ENCODE peak calls at places on chromosomes 5 and 9, in ten cellular contexts. D, Z, B, N, E, A, R, S, T and J are unnamed samples. For H3K4me1, the result is how much of the 10 kb centered on the place peaks cover.

GRCh38 chr5:122375801-122376200 is 63.8 kb downstream of the SNCAIP start:
- DNase-seq in T (no peak), B (peak), Z (no peak), S (no peak), A (no peak), D (no peak), N (no peak), E (no peak), R (no peak), J (no peak)

GRCh38 chr9:87883990-87884389 is 1.3 kb downstream of the SPATA31E1 start:
- DNase-seq in D (no peak), E (no peak), Z (no peak), N (peak), A (no peak), S (no peak), R (no peak), T (no peak), B (no peak), J (no peak)

GRCh38 chr5:138654281-138654867 is 79.2 kb upstream of the HSPA9 start:
- DNase-seq in D (no peak), Z (no peak), R (no peak), A (peak), T (peak), B (peak), N (no peak), S (no peak), E (no peak), J (peak)

GRCh38 chr5:59479084-59479483 is 414.4 kb downstream of the PDE4D start:
- DNase-seq in N (no peak), E (no peak), R (no peak), D (no peak), A (no peak), Z (no peak), B (no peak), S (no peak), T (no peak), J (no peak)

GRCh38 chr5:11719888-11720481 is 184.3 kb downstream of the CTNND2 start:
- DNase-seq in N (no peak), Z (peak), R (peak), T (peak), E (no peak), S (peak), A (peak), B (peak), D (no peak), J (peak)

GRCh38 chr5:84494453-84494852 is 109.8 kb upstream of the EDIL3 start:
- DNase-seq in Z (no peak), N (no peak), D (no peak), R (no peak), B (peak), A (peak), S (no peak), E (no peak), T (peak), J (no peak)

GRCh38 chr5:35112300-35112699 is 64.6 kb upstream of the AGXT2 start:
- DNase-seq in E (no peak), D (no peak), A (no peak), T (no peak), B (no peak), S (no peak), R (no peak), N (no peak), Z (no peak), J (no peak)

GRCh38 chr9:81964216-81965171 is 21.2 kb downstream of the SPATA31D3 start:
- DNase-seq in Z (no peak), S (no peak), T (no peak), B (peak), N (no peak), E (no peak), D (no peak), R (no peak), A (peak), J (no peak)

GRCh38 chr9:124343533-124344290 is 71.5 kb downstream of the PSMB7 start:
- DNase-seq in S (no peak), T (no peak), N (peak), R (no peak), Z (peak), B (no peak), D (no peak), A (no peak), E (peak), J (no peak)

GRCh38 chr5:142548739-142549275 is 137.1 kb downstream of the FGF1 start:
- DNase-seq in R (peak), N (no peak), Z (no peak), D (peak), E (no peak), S (peak), T (peak), A (peak), B (peak), J (peak)

GRCh38 chr9:104386425-104387069 is 117.5 kb upstream of the OR13F1 start:
- DNase-seq in A (peak), N (no peak), R (peak), D (no peak), E (no peak), B (peak), S (no peak), Z (no peak), T (no peak), J (no peak)

GRCh38 chr5:158716668-158717067 is 383.0 kb downstream of the EBF1 start:
- DNase-seq in T (no peak), A (no peak), B (no peak), S (no peak), D (no peak), Z (no peak), R (no peak), N (no peak), E (no peak), J (no peak)

GRCh38 chr5:172238334-172238733 is 44.4 kb downstream of the EFCAB9 start:
- DNase-seq in Z (no peak), T (no peak), D (no peak), E (no peak), A (no peak), N (no peak), R (no peak), S (no peak), B (no peak), J (no peak)

GRCh38 chr9:13014484-13014883 is 239.7 kb downstream of the LURAP1L start:
- DNase-seq in D (no peak), B (peak), E (no peak), S (no peak), A (peak), N (no peak), R (no peak), T (peak), Z (no peak), J (no peak)

GRCh38 chr9:18382243-18382642 is 91.7 kb upstream of the ADAMTSL1 start:
- DNase-seq in A (no peak), B (no peak), Z (no peak), D (no peak), R (no peak), T (peak), E (no peak), N (no peak), S (no peak), J (no peak)

GRCh38 chr5:50963647-50964584 is 297.5 kb downstream of the PARP8 start:
- DNase-seq in R (peak), A (peak), T (no peak), Z (no peak), D (no peak), S (no peak), E (no peak), N (peak), B (no peak), J (no peak)

GRCh38 chr5:1006656-1007071 is 1.9 kb upstream of the NKD2 start:
- DNase-seq in T (no peak), D (peak), N (no peak), B (no peak), Z (peak), A (no peak), R (no peak), E (peak), S (peak), J (no peak)

GRCh38 chr9:137986268-137987099 is 108.9 kb downstream of the CACNA1B start:
- DNase-seq in S (peak), T (no peak), R (no peak), D (no peak), N (no peak), Z (no peak), B (no peak), A (no peak), E (no peak), J (no peak)

GRCh38 chr5:180592176-180592575 is 877 bp upstream of the SCGB3A1 start:
- DNase-seq in D (no peak), R (no peak), S (no peak), A (no peak), E (no peak), Z (no peak), N (no peak), T (no peak), B (no peak), J (no peak)

GRCh38 chr9:72929542-72929941 is 23.3 kb downstream of the ALDH1A1 start:
- DNase-seq in B (no peak), N (no peak), Z (no peak), E (no peak), R (no peak), T (no peak), A (no peak), S (no peak), D (no peak), J (no peak)

GRCh38 chr5:123448743-123449142 is 25.5 kb upstream of the CEP120 start:
- DNase-seq in D (no peak), S (no peak), B (no peak), A (no peak), R (no peak), T (no peak), N (no peak), Z (no peak), E (no peak), J (no peak)

GRCh38 chr5:175107865-175108264 is 336.1 kb downstream of the DRD1 start:
- DNase-seq in D (no peak), R (no peak), N (no peak), T (no peak), B (no peak), A (no peak), E (no peak), S (no peak), Z (no peak), J (no peak)

GRCh38 chr5:38551020-38552017 is 5.1 kb downstream of the LIFR start:
- DNase-seq in A (peak), R (no peak), N (no peak), Z (no peak), B (peak), D (no peak), E (no peak), S (no peak), T (peak), J (peak)

GRCh38 chr5:74367931-74368330 is 272.6 kb downstream of the ENC1 start:
- DNase-seq in T (no peak), Z (peak), N (peak), A (no peak), E (no peak), R (no peak), S (no peak), D (no peak), B (no peak), J (no peak)

GRCh38 chr5:72101828-72102227 is 5.4 kb upstream of the MAP1B start:
- DNase-seq in Z (no peak), D (no peak), N (no peak), B (peak), T (peak), A (peak), S (no peak), E (no peak), R (no peak), J (no peak)

GRCh38 chr9:37675661-37676060 is 24.9 kb downstream of the FRMPD1 start:
- DNase-seq in Z (no peak), E (no peak), S (no peak), T (no peak), D (no peak), R (no peak), A (no peak), N (no peak), B (no peak), J (no peak)

GRCh38 chr5:79464695-79465332 is 49.1 kb downstream of the HOMER1 start:
- DNase-seq in T (peak), R (no peak), E (no peak), S (no peak), N (no peak), B (peak), Z (no peak), D (no peak), A (peak), J (no peak)

GRCh38 chr5:174231961-174232487 is 186.5 kb downstream of the NSG2 start:
- DNase-seq in E (no peak), B (no peak), R (no peak), T (peak), A (no peak), N (no peak), Z (no peak), S (no peak), D (no peak), J (no peak)

GRCh38 chr9:81822967-81823366 is 105.3 kb upstream of the SPATA31D4 start:
- DNase-seq in S (no peak), E (no peak), T (peak), B (no peak), A (no peak), Z (no peak), D (no peak), N (no peak), R (no peak), J (no peak)

GRCh38 chr5:74040811-74041491 is 415.0 kb downstream of the ARHGEF28 start:
- DNase-seq in R (no peak), S (no peak), Z (no peak), A (no peak), D (no peak), B (peak), E (no peak), N (no peak), T (peak), J (no peak)

GRCh38 chr5:73446631-73447233 is 1.8 kb downstream of the FOXD1 start:
- DNase-seq in T (no peak), E (no peak), N (no peak), R (no peak), D (no peak), S (no peak), Z (no peak), B (peak), A (peak), J (no peak)

GRCh38 chr9:36398745-36399144 is 1.3 kb downstream of the RNF38 start:
- DNase-seq in R (no peak), N (no peak), T (peak), B (peak), Z (no peak), A (peak), D (no peak), E (no peak), S (no peak), J (no peak)

GRCh38 chr5:5063533-5063953 is 76.6 kb upstream of the ADAMTS16 start:
- DNase-seq in D (no peak), S (no peak), A (no peak), N (no peak), T (no peak), E (no peak), Z (no peak), B (peak), R (no peak), J (no peak)

GRCh38 chr9:4865685-4866084 is 72.9 kb downstream of the RCL1 start:
- DNase-seq in T (no peak), S (no peak), N (no peak), E (no peak), B (no peak), Z (no peak), D (no peak), A (no peak), R (no peak), J (no peak)

GRCh38 chr5:44365351-44365750 is 23.9 kb downstream of the FGF10 start:
- DNase-seq in A (peak), E (no peak), Z (no peak), B (peak), T (no peak), S (no peak), R (no peak), N (no peak), D (no peak), J (no peak)

DNA sequence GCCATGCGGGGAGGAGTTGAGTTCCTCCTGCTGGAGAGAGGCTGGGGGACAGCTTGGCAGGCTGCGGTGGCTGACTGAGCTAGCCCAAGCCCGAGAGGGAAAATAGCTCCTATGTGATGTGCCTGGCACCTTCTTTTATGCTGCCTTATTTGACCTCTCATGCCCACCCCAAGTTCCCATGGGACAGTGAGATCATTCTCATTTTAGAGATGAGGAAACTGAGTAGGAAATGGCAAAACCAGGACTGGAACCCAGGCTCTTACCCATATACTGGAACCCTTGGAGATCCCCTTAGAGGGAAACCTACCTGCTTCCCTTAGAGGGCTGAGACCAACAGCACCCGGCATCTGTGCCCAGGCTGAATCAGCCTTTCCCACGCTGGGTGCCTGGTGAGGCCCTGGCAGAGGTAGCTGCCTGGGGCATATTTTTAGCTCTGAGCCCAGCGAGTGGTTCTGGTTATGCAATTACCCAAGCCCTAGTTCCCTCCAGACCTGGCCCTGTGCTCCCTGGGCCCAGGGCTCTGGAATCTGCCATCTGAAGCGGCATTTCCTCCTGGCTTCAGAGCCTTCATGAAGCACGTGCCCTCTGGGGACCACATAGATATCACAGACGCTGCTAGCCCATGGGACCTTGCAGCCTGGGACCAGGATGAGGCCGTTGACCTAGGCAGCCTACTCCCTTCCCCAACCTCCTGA is 23.6 kb downstream of the COL27A1 start:
- DNase-seq in B (no peak), D (no peak), A (peak), E (peak), T (no peak), S (no peak), N (peak), R (no peak), Z (peak), J (no peak)
- H3K4me1 ChIP-seq in B (under half), D (under half), A (half or more), E (under half), T (half or more), S (under half), N (half or more), R (under half), Z (half or more), J (under half)

GRCh38 chr9:136228107-136228875 is 17.3 kb downstream of the QSOX2 start:
- DNase-seq in D (no peak), R (no peak), S (no peak), Z (no peak), N (no peak), T (peak), A (peak), E (no peak), B (peak), J (no peak)
- H3K4me1 ChIP-seq in D (under half), R (under half), S (under half), Z (under half), N (under half), T (under half), A (under half), E (under half), B (under half), J (under half)

DNA sequence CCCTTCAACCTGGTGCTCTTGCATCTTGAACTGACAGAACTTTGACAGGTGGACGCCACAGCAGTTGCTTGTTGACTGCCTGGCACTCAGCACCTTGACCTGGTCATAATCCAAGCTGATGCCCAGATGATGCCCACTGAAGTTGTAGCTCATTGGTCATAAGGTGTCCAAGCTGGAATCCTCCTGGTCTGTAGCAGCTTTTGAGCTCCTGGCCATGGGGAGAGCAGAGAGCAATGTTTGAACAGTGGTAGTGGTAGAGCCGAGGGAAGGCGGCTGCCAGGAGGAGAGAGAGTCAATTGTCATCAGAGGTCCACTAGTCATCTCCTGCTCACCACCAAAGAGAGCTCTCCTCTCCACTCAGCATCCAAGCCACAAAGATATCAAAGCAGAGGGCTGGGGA is 23.3 kb downstream of the CSF2 start:
- DNase-seq in D (no peak), A (no peak), N (no peak), R (no peak), S (no peak), Z (no peak), T (no peak), E (no peak), B (no peak), J (no peak)
- H3K4me1 ChIP-seq in D (under half), A (under half), N (under half), R (under half), S (under half), Z (under half), T (under half), E (under half), B (under half), J (under half)

GRCh38 chr9:123335227-123335985 is 20.6 kb upstream of the CRB2 start:
- DNase-seq in T (peak), B (peak), E (no peak), D (no peak), N (no peak), R (no peak), A (peak), Z (no peak), S (peak), J (no peak)
- H3K4me1 ChIP-seq in T (under half), B (under half), E (under half), D (under half), N (under half), R (under half), A (under half), Z (under half), S (under half), J (under half)

GRCh38 chr9:109115931-109116541 is 3.7 kb downstream of the TMEM245 start:
- DNase-seq in D (peak), Z (peak), A (no peak), B (no peak), N (no peak), T (peak), R (no peak), E (no peak), S (no peak), J (no peak)
- H3K4me1 ChIP-seq in D (under half), Z (half or more), A (under half), B (under half), N (half or more), T (under half), R (under half), E (half or more), S (under half), J (half or more)

GRCh38 chr9:91198405-91198804 is 163.3 kb downstream of the AUH start:
- DNase-seq in R (no peak), T (no peak), D (no peak), S (no peak), E (no peak), B (no peak), A (peak), Z (no peak), N (no peak), J (no peak)
- H3K4me1 ChIP-seq in R (under half), T (under half), D (under half), S (under half), E (half or more), B (under half), A (under half), Z (under half), N (under half), J (under half)

DNA sequence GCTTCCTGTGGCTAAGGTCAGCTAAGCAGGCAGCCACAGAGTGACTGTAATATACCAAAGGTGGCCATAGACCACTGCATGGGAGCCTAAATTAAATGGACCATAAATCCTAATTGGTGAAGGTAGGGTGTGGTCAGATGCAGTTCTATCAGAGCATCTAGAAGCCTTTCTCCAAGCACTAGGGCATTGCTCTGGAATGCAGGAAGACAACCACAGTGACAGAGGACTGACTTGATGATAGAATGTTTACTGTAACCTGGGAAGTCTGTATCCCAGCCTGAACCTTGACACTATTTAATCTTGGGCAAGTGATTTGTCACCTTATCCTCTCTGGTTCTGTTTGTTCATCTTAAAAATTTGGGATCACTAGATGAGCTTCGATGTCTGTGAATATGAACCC is 2.3 kb downstream of the FBXO38 start:
- DNase-seq in S (no peak), A (peak), D (no peak), B (peak), E (no peak), R (no peak), N (no peak), T (no peak), Z (no peak), J (no peak)
- H3K4me1 ChIP-seq in S (under half), A (under half), D (under half), B (under half), E (under half), R (under half), N (under half), T (under half), Z (half or more), J (under half)